ENCODE peak calls at places on chromosomes 12 and 14, in four cellular contexts. J, Q, M and U are unnamed samples.

GRCh38 chr12:118188690-118189371 is 52.9 kb downstream of the PEBP1 start:
- DNase-seq in J (no peak), Q (no peak), M (no peak), U (peak; percentile 30)

GRCh38 chr12:119369907-119370546 is 35.5 kb downstream of the CCDC60 start:
- DNase-seq in J (no peak), Q (no peak), M (no peak), U (no peak)

GRCh38 chr12:53057816-53058500 is 8.1 kb downstream of the TNS2 start:
- DNase-seq in J (no peak), Q (no peak), M (no peak), U (no peak)

GRCh38 chr12:88509347-88509746 is 70.9 kb downstream of the KITLG start:
- DNase-seq in J (no peak), Q (no peak), M (no peak), U (no peak)

GRCh38 chr12:68169213-68169889 is 9.8 kb upstream of the IFNG start:
- DNase-seq in J (no peak), Q (no peak), M (no peak), U (no peak)

GRCh38 chr14:56730468-56731145 is 79.7 kb downstream of the OTX2 start:
- DNase-seq in J (no peak), Q (no peak), M (no peak), U (no peak)

GRCh38 chr12:31431721-31432120 is 105.8 kb upstream of the SINHCAF start:
- DNase-seq in J (no peak), Q (peak; percentile 15), M (no peak), U (no peak)

GRCh38 chr14:68937790-68938514 is 41.1 kb downstream of the ACTN1 start:
- DNase-seq in J (no peak), Q (no peak), M (no peak), U (peak; percentile 72)

GRCh38 chr12:93061414-93062099 is 132.5 kb upstream of the EEA1 start:
- DNase-seq in J (no peak), Q (no peak), M (no peak), U (peak; percentile 29)

GRCh38 chr14:65303902-65304222 is 108.7 kb upstream of the FUT8 start:
- DNase-seq in J (no peak), Q (no peak), M (no peak), U (no peak)

GRCh38 chr12:12254549-12254948 is 12.3 kb downstream of the LRP6 start:
- DNase-seq in J (no peak), Q (no peak), M (no peak), U (no peak)

GRCh38 chr14:64748995-64749714 is 44.9 kb downstream of the PLEKHG3 start:
- DNase-seq in J (no peak), Q (no peak), M (no peak), U (no peak)

GRCh38 chr12:56046027-56046780 is 4.5 kb downstream of the RPS26 start:
- DNase-seq in J (no peak), Q (no peak), M (no peak), U (no peak)

GRCh38 chr12:123050331-123050809 is 69.9 kb downstream of the ARL6IP4 start:
- DNase-seq in J (no peak), Q (no peak), M (no peak), U (no peak)

GRCh38 chr12:99249543-99249942 is 398.0 kb upstream of the GARIN6 start:
- DNase-seq in J (no peak), Q (no peak), M (no peak), U (no peak)

DNA sequence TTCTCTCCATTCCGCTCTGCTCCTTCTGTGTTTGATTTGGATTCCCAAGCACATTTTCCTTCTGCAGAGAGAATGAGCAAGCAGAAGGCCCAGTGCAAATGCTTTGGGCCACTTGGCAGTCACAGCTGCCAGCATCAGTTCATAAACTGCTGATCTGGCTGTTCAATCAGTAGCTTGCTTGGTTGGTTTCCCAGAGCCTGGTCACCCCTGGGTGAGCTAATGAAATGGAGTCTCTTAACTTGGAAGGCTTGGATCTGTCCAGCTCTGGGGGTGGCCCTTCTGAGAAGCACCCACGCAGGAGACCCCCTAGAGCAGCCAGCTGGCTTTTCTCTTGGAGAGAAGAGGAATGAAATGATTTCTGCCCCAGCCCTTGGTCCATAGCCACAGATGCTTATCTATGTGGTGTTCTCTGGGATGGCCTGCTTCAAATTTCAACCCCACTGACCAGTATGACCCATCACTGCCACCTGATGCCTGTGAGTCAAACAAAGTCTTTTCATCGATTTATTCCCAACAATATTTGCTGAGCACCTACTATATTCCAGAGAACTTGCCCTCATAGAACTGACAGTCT is 30.3 kb downstream of the FAIM2 start:
- DNase-seq in J (no peak), Q (no peak), M (no peak), U (no peak)
- TF ChIP-seq MYC in J (no peak), Q (no peak), M (no peak), U (no peak)

DNA sequence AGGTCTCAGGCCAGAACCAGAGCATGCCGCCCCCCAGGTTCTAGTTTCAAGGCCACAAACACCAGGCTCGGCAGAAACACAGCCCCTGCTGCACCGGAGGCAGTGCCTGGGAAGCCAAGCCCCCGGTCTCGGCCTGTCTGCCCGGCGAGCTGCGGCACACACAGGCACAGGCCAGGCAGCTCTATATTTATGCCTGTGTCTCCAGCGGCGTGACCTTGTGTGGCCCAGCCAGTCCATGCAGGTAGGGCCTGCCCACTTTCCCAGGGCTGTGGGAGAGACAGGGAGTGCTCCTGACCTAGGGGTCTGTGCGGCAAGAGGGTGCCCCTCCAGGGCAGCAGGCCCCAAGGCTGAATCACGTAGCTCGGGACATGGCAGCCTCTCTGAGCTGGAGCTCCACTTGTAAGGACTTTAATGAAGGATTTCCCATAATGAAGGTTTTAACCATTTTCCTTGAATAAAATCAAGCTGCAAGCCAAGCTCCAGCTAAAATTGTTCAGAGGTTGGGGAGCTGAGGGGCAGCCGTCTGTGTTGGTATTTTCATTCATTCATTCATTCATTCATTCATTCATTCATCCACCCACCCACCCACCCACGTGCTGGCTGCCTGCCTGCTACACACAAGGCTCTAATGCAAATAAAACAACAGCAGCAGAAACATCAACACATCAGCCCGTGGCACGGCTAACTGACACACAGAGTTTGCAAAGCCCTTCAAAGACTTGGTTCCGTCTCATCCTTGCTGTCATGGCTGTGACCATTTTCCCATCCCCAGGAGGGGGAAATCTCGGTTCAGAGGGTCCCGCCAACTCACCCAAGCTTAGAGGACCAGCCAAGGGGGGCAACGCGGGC is 92.0 kb downstream of the RFLNA start:
- DNase-seq in J (no peak), Q (no peak), M (no peak), U (peak; percentile 18)
- H4K20me1 ChIP-seq in J (no peaks in the 10 kb centered on the region), Q (peaks cover 9% of the 10 kb centered on the region), M (no peaks in the 10 kb centered on the region), U (no peaks in the 10 kb centered on the region)

GRCh38 chr14:105357626-105358025 is 40.7 kb upstream of the TEX22 start:
- DNase-seq in J (no peak), Q (no peak), M (no peak), U (no peak)

GRCh38 chr14:105358140-105358846 is 40.0 kb upstream of the TEX22 start:
- DNase-seq in J (no peak), Q (no peak), M (no peak), U (no peak)

GRCh38 chr14:105356927-105357326 is 41.4 kb upstream of the TEX22 start:
- DNase-seq in J (no peak), Q (no peak), M (no peak), U (no peak)

GRCh38 chr14:105355850-105356604 is 41.5 kb downstream of the PACS2 start:
- DNase-seq in J (no peak), Q (no peak), M (no peak), U (no peak)

GRCh38 chr14:105358943-105359342 is 39.4 kb upstream of the TEX22 start:
- DNase-seq in J (no peak), Q (no peak), M (no peak), U (no peak)
- TF ChIP-seq MYC in J (no peak), Q (no peak), M (no peak), U (no peak)

DNA sequence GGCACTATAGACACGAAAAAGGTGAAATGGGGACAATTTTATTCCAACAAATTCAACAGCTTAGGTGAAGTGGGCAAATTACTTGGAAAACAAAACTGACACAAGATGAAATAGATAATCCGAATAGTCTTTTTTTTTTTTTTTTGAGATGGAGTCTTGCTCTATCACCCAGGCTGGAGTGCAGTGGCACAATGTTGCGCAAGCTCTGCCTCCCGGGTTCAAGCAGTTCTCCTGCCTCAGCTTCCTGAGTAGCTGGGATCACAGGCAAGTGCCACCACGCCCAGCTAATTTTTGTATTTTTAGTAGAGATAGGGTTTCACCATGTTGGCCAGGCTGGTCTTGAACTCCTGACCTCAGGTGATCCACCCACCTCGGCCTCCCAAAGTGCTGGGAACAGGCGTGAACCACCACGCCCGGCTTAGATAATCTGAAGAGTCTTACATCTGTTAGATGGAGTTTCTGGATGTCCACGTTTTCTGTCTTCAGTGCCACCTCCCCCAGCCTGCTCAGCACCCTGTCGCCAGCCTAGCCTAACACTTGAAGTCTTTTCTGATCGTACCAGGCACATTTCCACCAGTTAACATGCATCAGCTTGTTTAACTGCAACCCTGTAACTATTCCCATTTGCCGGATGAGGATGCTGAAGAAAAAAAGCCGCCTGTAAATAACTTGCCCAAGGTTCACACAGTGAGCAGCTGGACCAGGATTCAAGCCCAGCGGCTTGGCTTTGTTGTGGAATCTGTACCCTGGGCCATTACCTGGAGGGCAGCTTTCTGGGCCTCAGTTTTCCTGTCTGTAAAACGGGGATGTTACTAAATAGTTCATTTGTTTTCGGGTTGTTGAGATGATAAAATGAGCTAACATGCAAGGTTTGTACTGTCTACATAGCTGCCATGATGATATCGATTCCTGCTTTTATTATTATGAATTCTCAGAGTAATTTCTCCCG is 26.4 kb downstream of the FBRSL1 start:
- DNase-seq in J (no peak), Q (no peak), M (no peak), U (no peak)
- H4K20me1 ChIP-seq in J (peaks cover 4% of the 10 kb centered on the region), Q (no peaks in the 10 kb centered on the region), M (no peaks in the 10 kb centered on the region), U (no peaks in the 10 kb centered on the region)

GRCh38 chr14:71534506-71534905 is 397.7 kb upstream of the RGS6 start:
- DNase-seq in J (no peak), Q (no peak), M (no peak), U (no peak)
- TF ChIP-seq MYC in J (no peak), Q (no peak), M (no peak), U (no peak)

GRCh38 chr14:102645746-102646440 is 53.4 kb downstream of the RCOR1 start:
- DNase-seq in J (no peak), Q (no peak), M (no peak), U (no peak)
- H4K20me1 ChIP-seq in J (peaks cover 19% of the 10 kb centered on the region), Q (peaks cover 9% of the 10 kb centered on the region), M (no peaks in the 10 kb centered on the region), U (no peaks in the 10 kb centered on the region)

DNA sequence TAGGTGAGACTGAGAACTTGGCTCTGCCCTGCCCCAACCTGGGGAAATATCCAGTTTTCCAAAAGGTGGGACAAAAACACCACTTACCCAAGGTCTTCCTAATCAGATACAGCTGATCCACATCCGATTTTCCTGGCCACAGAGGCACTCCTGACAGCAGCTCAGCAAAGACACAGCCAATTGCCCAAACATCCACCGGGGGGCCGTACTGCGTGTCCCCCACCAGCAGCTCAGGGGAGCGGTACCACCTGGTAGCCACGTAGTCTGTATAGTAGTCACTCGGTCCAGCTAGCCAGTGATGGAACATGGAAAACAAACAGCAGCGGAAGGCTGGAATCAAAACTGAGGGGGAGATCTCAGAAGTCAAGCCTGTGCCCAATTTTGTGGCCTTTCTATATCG is 28.8 kb downstream of the DMAC2L start:
- DNase-seq in J (peak; percentile 20), Q (no peak), M (no peak), U (no peak)
- TF ChIP-seq MYC in J (no peak), Q (no peak), M (no peak), U (no peak)